ENCODE peak calls at places on chromosome 22, in five cellular contexts. One of them, this sample, is unnamed.

GRCh38 chr22:50201191-50202129 is 649 bp downstream of the SELENOO start:
- DNase-seq in SK-N-SH: no peak
- DNase-seq in K562: peak; percentile 46
- DNase-seq in GM12878: no peak
- DNase-seq in HepG2: peak; percentile 23
- DNase-seq in this sample: no peak

GRCh38 chr22:36925388-36926290 is 12.2 kb downstream of the CSF2RB start:
- DNase-seq in SK-N-SH: no peak
- DNase-seq in K562: no peak
- DNase-seq in GM12878: no peak
- DNase-seq in HepG2: no peak
- DNase-seq in this sample: no peak

GRCh38 chr22:36753120-36753802 is 22.7 kb downstream of the IFT27 start:
- DNase-seq in SK-N-SH: no peak
- DNase-seq in K562: no peak
- DNase-seq in GM12878: no peak
- DNase-seq in HepG2: no peak
- DNase-seq in this sample: no peak

GRCh38 chr22:36659762-36660509 is 43.6 kb downstream of the CACNG2 start:
- DNase-seq in SK-N-SH: peak; percentile 88
- DNase-seq in K562: peak; percentile 88
- DNase-seq in GM12878: no peak
- DNase-seq in HepG2: peak; percentile 91
- DNase-seq in this sample: no peak

GRCh38 chr22:41290262-41291221 is 4.6 kb upstream of the RANGAP1 start:
- DNase-seq in SK-N-SH: no peak
- DNase-seq in K562: no peak
- DNase-seq in GM12878: no peak
- DNase-seq in HepG2: peak; percentile 64
- DNase-seq in this sample: no peak

GRCh38 chr22:20242393-20243175 is 25.5 kb downstream of the RTN4R start:
- DNase-seq in SK-N-SH: no peak
- DNase-seq in K562: no peak
- DNase-seq in GM12878: no peak
- DNase-seq in HepG2: no peak
- DNase-seq in this sample: no peak

GRCh38 chr22:49044776-49045175 is 782.9 kb downstream of the BRD1 start:
- DNase-seq in SK-N-SH: no peak
- DNase-seq in K562: no peak
- DNase-seq in GM12878: no peak
- DNase-seq in HepG2: no peak
- DNase-seq in this sample: no peak

GRCh38 chr22:37502342-37503182 is 16.4 kb upstream of the MFNG start:
- DNase-seq in SK-N-SH: no peak
- DNase-seq in K562: no peak
- DNase-seq in GM12878: no peak
- DNase-seq in HepG2: peak; percentile 88
- DNase-seq in this sample: no peak

GRCh38 chr22:41619979-41620645 is 731 bp downstream of the DESI1 start:
- DNase-seq in SK-N-SH: peak; percentile 38
- DNase-seq in K562: no peak
- DNase-seq in GM12878: no peak
- DNase-seq in HepG2: peak; percentile 49
- DNase-seq in this sample: no peak

GRCh38 chr22:23079814-23080521 is 9.6 kb downstream of the GNAZ start:
- DNase-seq in SK-N-SH: no peak
- DNase-seq in K562: no peak
- DNase-seq in GM12878: no peak
- DNase-seq in HepG2: peak; percentile 29
- DNase-seq in this sample: no peak

GRCh38 chr22:38833061-38833460 is 10.8 kb downstream of the NPTXR start:
- DNase-seq in SK-N-SH: no peak
- DNase-seq in K562: no peak
- DNase-seq in GM12878: no peak
- DNase-seq in HepG2: no peak
- DNase-seq in this sample: no peak

GRCh38 chr22:37663521-37664140 is 5.1 kb downstream of the PDXP start:
- DNase-seq in SK-N-SH: no peak
- DNase-seq in K562: no peak
- DNase-seq in GM12878: no peak
- DNase-seq in HepG2: no peak
- DNase-seq in this sample: no peak

GRCh38 chr22:20142711-20143621 is 7.9 kb downstream of the CCDC188 start:
- DNase-seq in SK-N-SH: no peak
- DNase-seq in K562: no peak
- DNase-seq in GM12878: no peak
- DNase-seq in HepG2: no peak
- DNase-seq in this sample: no peak

GRCh38 chr22:31800065-31800464 is 46.2 kb downstream of the DEPDC5 start:
- DNase-seq in SK-N-SH: no peak
- DNase-seq in K562: no peak
- DNase-seq in GM12878: no peak
- DNase-seq in HepG2: no peak
- DNase-seq in this sample: no peak

GRCh38 chr22:10778296-10778814 is 4749.6 kb upstream of the OR11H1 start:
- DNase-seq in SK-N-SH: no peak
- DNase-seq in K562: peak; percentile 9
- DNase-seq in GM12878: no peak
- DNase-seq in HepG2: no peak
- DNase-seq in this sample: no peak

GRCh38 chr22:30202531-30203006 is 44.0 kb downstream of the LIF start:
- DNase-seq in SK-N-SH: no peak
- DNase-seq in K562: no peak
- DNase-seq in GM12878: no peak
- DNase-seq in HepG2: no peak
- DNase-seq in this sample: no peak

DNA sequence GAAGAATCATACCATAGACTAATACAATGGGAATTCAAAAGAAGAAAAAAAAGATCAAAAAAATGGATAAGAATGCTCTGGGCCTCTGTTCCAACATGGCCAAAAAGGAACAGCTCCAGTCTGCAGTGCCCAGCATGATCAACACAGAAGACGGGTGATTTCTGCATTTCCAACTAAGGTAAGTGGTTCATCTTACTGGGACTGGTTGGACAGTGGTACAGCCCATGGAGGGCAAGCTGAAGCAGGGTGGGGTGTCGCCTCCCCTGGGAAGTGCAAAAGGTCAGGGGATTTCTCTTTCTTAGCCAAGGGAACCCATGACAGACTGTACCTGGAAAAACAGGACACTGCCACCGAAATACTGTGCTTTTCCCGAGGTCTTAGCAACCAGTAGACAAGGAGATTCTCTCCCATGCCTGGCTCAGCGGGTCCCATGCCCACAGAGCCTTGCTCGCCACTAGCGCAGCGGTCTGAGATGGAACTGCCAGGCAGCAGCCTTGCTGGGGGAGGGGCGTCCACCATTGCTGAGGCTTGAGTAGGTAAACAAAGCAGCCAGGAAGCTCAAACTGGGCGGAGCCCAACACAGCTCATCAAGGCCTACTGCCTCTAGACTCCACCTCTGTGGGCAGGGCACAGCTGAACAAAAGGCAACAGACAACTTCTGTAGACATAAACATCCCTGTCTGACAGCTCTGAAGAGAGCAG is 428.4 kb downstream of the MN1 start:
- DNase-seq in SK-N-SH: no peak
- DNase-seq in K562: no peak
- DNase-seq in GM12878: no peak
- DNase-seq in HepG2: peak; percentile 81
- DNase-seq in this sample: peak; percentile 88
- H2AFZ ChIP-seq in SK-N-SH: no peak overlapping the region
- H2AFZ ChIP-seq in K562: no peak overlapping the region
- H2AFZ ChIP-seq in GM12878: no peak overlapping the region
- H2AFZ ChIP-seq in HepG2: no peak overlapping the region
- H2AFZ ChIP-seq in this sample: peak overlapping the region; percentile 91

DNA sequence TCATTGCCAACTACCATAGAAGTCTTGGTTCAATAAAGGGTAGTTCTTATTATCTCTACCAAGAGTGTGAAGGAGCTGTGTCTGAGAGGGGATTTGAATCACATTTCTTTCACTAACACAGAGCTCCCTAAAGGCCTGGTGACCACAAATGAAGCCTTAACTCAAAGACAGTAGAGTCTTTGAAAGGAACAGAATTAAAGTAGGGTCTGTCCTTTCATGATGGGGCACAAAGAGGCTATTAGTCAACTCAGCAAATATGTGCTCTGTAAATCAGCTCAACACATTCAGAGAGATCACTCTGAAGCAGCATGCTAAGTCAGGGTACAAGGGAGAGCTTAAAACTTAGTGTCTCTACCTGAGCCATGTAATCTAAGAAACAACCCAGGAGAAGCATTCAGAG is 212.4 kb upstream of the SYN3 start:
- DNase-seq in SK-N-SH: no peak
- DNase-seq in K562: no peak
- DNase-seq in GM12878: no peak
- DNase-seq in HepG2: peak; percentile 64
- DNase-seq in this sample: no peak
- TF ChIP-seq TAF1 in SK-N-SH: no peak
- TF ChIP-seq TAF1 in K562: no peak
- TF ChIP-seq TAF1 in GM12878: no peak
- TF ChIP-seq TAF1 in HepG2: no peak
- TF ChIP-seq TAF1 in this sample: no peak

DNA sequence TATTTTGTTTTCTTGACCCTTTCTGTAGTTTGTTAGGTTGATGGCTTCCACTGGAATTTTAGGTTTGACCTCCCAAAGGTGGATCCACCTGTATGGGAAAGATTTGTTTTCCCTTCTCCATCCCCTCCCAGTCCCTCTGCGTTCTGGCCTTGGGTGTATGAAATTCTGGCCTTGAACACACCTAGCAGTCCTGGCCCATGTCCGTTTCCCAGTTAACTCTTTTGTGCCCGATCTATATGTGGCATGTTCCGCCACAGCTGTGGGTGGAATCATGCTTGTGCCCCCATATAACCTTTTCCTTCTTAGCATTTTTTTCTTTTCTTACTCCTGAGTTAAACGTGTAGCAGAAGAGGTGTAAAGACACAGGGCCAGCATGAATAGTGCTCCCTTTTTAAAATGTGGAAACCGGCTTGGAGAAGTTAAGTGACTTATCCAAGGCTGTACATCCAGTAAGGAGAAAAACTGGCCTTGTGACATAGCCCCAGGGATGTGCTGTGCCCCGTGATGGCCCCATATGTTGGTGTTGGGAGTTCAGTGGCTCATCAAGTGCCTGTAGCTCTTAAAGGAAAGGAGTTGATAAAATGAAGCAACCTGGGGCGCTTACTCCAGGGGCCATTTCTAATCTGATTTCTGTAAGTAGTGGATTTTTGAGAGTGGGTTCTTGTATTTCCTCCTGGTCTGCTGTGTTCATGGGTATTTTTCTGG is 39.3 kb downstream of the ZNRF3 start:
- DNase-seq in SK-N-SH: no peak
- DNase-seq in K562: no peak
- DNase-seq in GM12878: no peak
- DNase-seq in HepG2: peak; percentile 53
- DNase-seq in this sample: no peak
- TF ChIP-seq CHD2 in SK-N-SH: no peak
- TF ChIP-seq CHD2 in K562: no peak
- TF ChIP-seq CHD2 in GM12878: no peak
- TF ChIP-seq CHD2 in HepG2: no peak
- TF ChIP-seq CHD2 in this sample: no peak

GRCh38 chr22:45554040-45554406 is 51.3 kb downstream of the FBLN1 start:
- DNase-seq in SK-N-SH: peak; percentile 59
- DNase-seq in K562: peak; percentile 35
- DNase-seq in GM12878: no peak
- DNase-seq in HepG2: no peak
- DNase-seq in this sample: no peak
- H2AFZ ChIP-seq in SK-N-SH: no peak overlapping the region
- H2AFZ ChIP-seq in K562: peak overlapping the region; percentile 63
- H2AFZ ChIP-seq in GM12878: no peak overlapping the region
- H2AFZ ChIP-seq in HepG2: no peak overlapping the region
- H2AFZ ChIP-seq in this sample: no peak overlapping the region